ENCODE peak calls at places on chromosomes 6 and 20, in four cellular contexts. One of them, this sample, is unnamed.

GRCh38 chr20:44724423-44725091 is 9.4 kb downstream of the CCN5 start:
- DNase-seq in heart left ventricle: no peak
- DNase-seq in CD8-positive, alpha-beta T cell: no peak
- DNase-seq in endothelial cell: no peak
- DNase-seq in this sample: no peak

GRCh38 chr6:108549741-108550140 is 11.0 kb upstream of the FOXO3 start:
- DNase-seq in CD8-positive, alpha-beta T cell: no peak
- DNase-seq in endothelial cell: no peak
- DNase-seq in heart left ventricle: no peak
- DNase-seq in this sample: no peak

GRCh38 chr6:45411959-45412358 is 34.2 kb upstream of the SUPT3H start:
- DNase-seq in endothelial cell: no peak
- DNase-seq in CD8-positive, alpha-beta T cell: no peak
- DNase-seq in heart left ventricle: no peak
- DNase-seq in this sample: no peak

GRCh38 chr6:118537579-118537978 is 10.5 kb upstream of the PLN start:
- DNase-seq in CD8-positive, alpha-beta T cell: no peak
- DNase-seq in heart left ventricle: no peak
- DNase-seq in endothelial cell: no peak
- DNase-seq in this sample: no peak

GRCh38 chr6:134422426-134423231 is 104.7 kb upstream of the SGK1 start:
- DNase-seq in endothelial cell: no peak
- DNase-seq in heart left ventricle: no peak
- DNase-seq in CD8-positive, alpha-beta T cell: no peak
- DNase-seq in this sample: no peak

GRCh38 chr6:111804627-111805235 is 68.5 kb downstream of the FYN start:
- DNase-seq in endothelial cell: no peak
- DNase-seq in heart left ventricle: no peak
- DNase-seq in CD8-positive, alpha-beta T cell: peak; percentile 55
- DNase-seq in this sample: no peak

GRCh38 chr6:18135171-18135570 is 12.7 kb upstream of the NHLRC1 start:
- DNase-seq in CD8-positive, alpha-beta T cell: no peak
- DNase-seq in heart left ventricle: no peak
- DNase-seq in endothelial cell: no peak
- DNase-seq in this sample: no peak

GRCh38 chr20:3753098-3753497 is 14.5 kb downstream of the ADISSP start:
- DNase-seq in endothelial cell: peak; percentile 76
- DNase-seq in CD8-positive, alpha-beta T cell: peak; percentile 43
- DNase-seq in heart left ventricle: no peak
- DNase-seq in this sample: no peak

GRCh38 chr6:36607782-36608386 is 13.7 kb downstream of the SRSF3 start:
- DNase-seq in endothelial cell: no peak
- DNase-seq in heart left ventricle: no peak
- DNase-seq in CD8-positive, alpha-beta T cell: no peak
- DNase-seq in this sample: no peak

GRCh38 chr6:167787896-167788530 is 38.7 kb upstream of the AFDN start:
- DNase-seq in CD8-positive, alpha-beta T cell: no peak
- DNase-seq in endothelial cell: no peak
- DNase-seq in heart left ventricle: no peak
- DNase-seq in this sample: no peak

GRCh38 chr6:31952140-31952805 is 6.4 kb downstream of the CFB start:
- DNase-seq in heart left ventricle: peak; percentile 49
- DNase-seq in endothelial cell: peak; percentile 63
- DNase-seq in CD8-positive, alpha-beta T cell: no peak
- DNase-seq in this sample: no peak

GRCh38 chr6:110139052-110139451 is 40.4 kb downstream of the WASF1 start:
- DNase-seq in CD8-positive, alpha-beta T cell: no peak
- DNase-seq in endothelial cell: no peak
- DNase-seq in heart left ventricle: no peak
- DNase-seq in this sample: no peak

GRCh38 chr6:104483225-104483834 is 376.4 kb downstream of the HACE1 start:
- DNase-seq in endothelial cell: no peak
- DNase-seq in CD8-positive, alpha-beta T cell: no peak
- DNase-seq in heart left ventricle: no peak
- DNase-seq in this sample: no peak
- TF ChIP-seq CTCF in endothelial cell: no peak
- TF ChIP-seq CTCF in CD8-positive, alpha-beta T cell: no peak
- TF ChIP-seq CTCF in heart left ventricle: no peak
- TF ChIP-seq CTCF in this sample: no peak

GRCh38 chr20:7989379-7989778 is 30.2 kb downstream of the TMX4 start:
- DNase-seq in CD8-positive, alpha-beta T cell: no peak
- DNase-seq in heart left ventricle: no peak
- DNase-seq in endothelial cell: no peak
- DNase-seq in this sample: no peak
- TF ChIP-seq CTCF in CD8-positive, alpha-beta T cell: no peak
- TF ChIP-seq CTCF in heart left ventricle: no peak
- TF ChIP-seq CTCF in endothelial cell: no peak
- TF ChIP-seq CTCF in this sample: no peak

DNA sequence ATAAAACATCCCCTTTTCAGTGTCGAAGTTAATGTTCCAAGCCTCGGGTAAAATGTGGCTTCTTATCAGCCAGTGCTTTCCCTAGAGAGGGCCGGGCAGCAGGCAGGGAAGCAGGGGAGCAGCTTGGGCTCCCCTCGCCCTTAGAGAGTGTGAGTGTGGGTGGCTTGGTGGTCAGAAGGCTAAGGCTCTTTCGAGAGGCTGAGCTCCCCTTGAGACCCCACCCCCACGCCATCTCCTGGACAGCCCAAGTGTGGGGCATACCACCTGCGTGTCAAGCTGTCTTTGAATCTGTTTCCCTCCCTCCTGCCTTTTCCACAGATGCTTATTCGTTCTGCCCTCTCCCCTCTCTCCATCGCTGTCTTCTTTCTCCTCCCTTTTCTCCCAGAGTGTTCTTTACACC is 95.1 kb upstream of the FOXP4 start:
- DNase-seq in endothelial cell: peak; percentile 39
- DNase-seq in CD8-positive, alpha-beta T cell: no peak
- DNase-seq in heart left ventricle: peak; percentile 43
- DNase-seq in this sample: no peak
- TF ChIP-seq CTCF in endothelial cell: no peak
- TF ChIP-seq CTCF in CD8-positive, alpha-beta T cell: no peak
- TF ChIP-seq CTCF in heart left ventricle: no peak
- TF ChIP-seq CTCF in this sample: no peak

GRCh38 chr6:157669747-157670216 is 153.3 kb upstream of the SNX9 start:
- DNase-seq in CD8-positive, alpha-beta T cell: no peak
- DNase-seq in endothelial cell: no peak
- DNase-seq in heart left ventricle: peak; percentile 80
- DNase-seq in this sample: no peak
- TF ChIP-seq CTCF in CD8-positive, alpha-beta T cell: no peak
- TF ChIP-seq CTCF in endothelial cell: no peak
- TF ChIP-seq CTCF in heart left ventricle: no peak
- TF ChIP-seq CTCF in this sample: no peak

GRCh38 chr20:16701296-16701695 is 28.5 kb upstream of the SNRPB2 start:
- DNase-seq in endothelial cell: peak; percentile 8
- DNase-seq in heart left ventricle: no peak
- DNase-seq in CD8-positive, alpha-beta T cell: no peak
- DNase-seq in this sample: no peak
- TF ChIP-seq CTCF in endothelial cell: peak; percentile 15
- TF ChIP-seq CTCF in heart left ventricle: no peak
- TF ChIP-seq CTCF in CD8-positive, alpha-beta T cell: peak; percentile 54
- TF ChIP-seq CTCF in this sample: no peak

GRCh38 chr6:33958863-33959651 is 155.3 kb upstream of the MLN start:
- DNase-seq in endothelial cell: no peak
- DNase-seq in heart left ventricle: no peak
- DNase-seq in CD8-positive, alpha-beta T cell: no peak
- DNase-seq in this sample: no peak

GRCh38 chr6:33959661-33960344 is 156.0 kb upstream of the MLN start:
- DNase-seq in heart left ventricle: no peak
- DNase-seq in endothelial cell: no peak
- DNase-seq in CD8-positive, alpha-beta T cell: no peak
- DNase-seq in this sample: no peak

GRCh38 chr6:33956206-33956605 is 152.4 kb upstream of the MLN start:
- DNase-seq in endothelial cell: no peak
- DNase-seq in CD8-positive, alpha-beta T cell: no peak
- DNase-seq in heart left ventricle: no peak
- DNase-seq in this sample: no peak

GRCh38 chr6:33957391-33958207 is 153.8 kb upstream of the MLN start:
- DNase-seq in CD8-positive, alpha-beta T cell: no peak
- DNase-seq in heart left ventricle: no peak
- DNase-seq in endothelial cell: no peak
- DNase-seq in this sample: no peak

DNA sequence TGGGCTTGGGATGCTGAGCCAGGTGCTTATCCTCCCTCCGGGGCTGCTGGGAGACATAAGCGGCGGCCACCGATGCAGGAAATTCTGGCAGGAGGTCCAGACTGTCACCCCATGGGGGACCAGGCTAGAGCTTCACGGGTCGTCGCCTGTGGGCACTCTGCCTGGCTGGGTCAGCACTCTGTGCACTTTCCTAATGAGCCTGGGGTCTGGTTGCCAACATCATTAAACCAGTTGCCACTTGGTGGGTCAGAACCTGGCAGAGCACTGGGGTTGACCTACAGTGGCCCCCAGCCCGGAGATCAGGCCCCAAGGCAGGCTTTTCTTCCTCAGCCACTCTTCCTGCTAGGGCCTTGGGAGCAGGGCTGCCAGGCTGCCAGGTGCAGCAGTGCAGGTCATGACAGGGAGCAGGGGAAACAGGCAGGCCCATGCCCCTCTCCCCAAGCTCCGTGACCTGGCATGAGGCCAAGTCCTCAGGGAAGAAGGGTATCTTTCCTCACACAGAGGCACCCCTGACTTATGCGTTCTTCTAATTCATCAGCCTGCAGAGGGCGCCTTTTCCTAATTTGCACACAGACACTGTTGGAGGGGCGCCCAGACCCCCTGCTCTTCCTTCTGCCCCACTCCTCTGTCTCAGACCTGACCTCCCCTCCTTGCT is 154.5 kb upstream of the MLN start:
- DNase-seq in CD8-positive, alpha-beta T cell: no peak
- DNase-seq in heart left ventricle: no peak
- DNase-seq in endothelial cell: peak; percentile 35
- DNase-seq in this sample: no peak
- TF ChIP-seq CTCF in CD8-positive, alpha-beta T cell: no peak
- TF ChIP-seq CTCF in heart left ventricle: no peak
- TF ChIP-seq CTCF in endothelial cell: peak; percentile 30
- TF ChIP-seq CTCF in this sample: no peak

This sample was measured in activated B cell treated with CpG ODN at 0.5 μM for 24 hours.